ENCODE peak calls at places on chromosome 21, in six cellular contexts. W, N, J, G, X and E are unnamed samples.

GRCh38 chr21:44706026-44706705 is 5.2 kb downstream of the TSPEAR start:
- DNase-seq in W (no peak), N (no peak), J (no peak), G (no peak), X (no peak), E (no peak)

GRCh38 chr21:45280178-45280821 is 7.4 kb downstream of the POFUT2 start:
- DNase-seq in W (peak), N (no peak), J (no peak), G (no peak), X (no peak), E (no peak)

GRCh38 chr21:42112857-42113256 is 41.7 kb downstream of the UMODL1 start:
- DNase-seq in W (no peak), N (no peak), J (peak), G (no peak), X (no peak), E (no peak)

GRCh38 chr21:33238565-33239255 is 9.0 kb downstream of the IFNAR2 start:
- DNase-seq in W (no peak), N (no peak), J (no peak), G (no peak), X (no peak), E (peak)

GRCh38 chr21:16794944-16795343 is 717.9 kb upstream of the CXADR start:
- DNase-seq in W (no peak), N (no peak), J (peak), G (peak), X (no peak), E (no peak)

GRCh38 chr21:45538381-45539045 is 3.7 kb downstream of the SLC19A1 start:
- DNase-seq in W (peak), N (no peak), J (no peak), G (no peak), X (no peak), E (no peak)

GRCh38 chr21:45291613-45292398 is 4.1 kb upstream of the POFUT2 start:
- DNase-seq in W (no peak), N (no peak), J (no peak), G (no peak), X (no peak), E (no peak)

GRCh38 chr21:45423201-45423955 is 18.4 kb downstream of the COL18A1 start:
- DNase-seq in W (no peak), N (no peak), J (no peak), G (no peak), X (no peak), E (no peak)

GRCh38 chr21:41691205-41692203 is 75.3 kb downstream of the RIPK4 start:
- DNase-seq in W (no peak), N (no peak), J (no peak), G (no peak), X (no peak), E (no peak)

GRCh38 chr21:22679207-22679606 is 1681.0 kb downstream of the NCAM2 start:
- DNase-seq in W (no peak), N (no peak), J (no peak), G (no peak), X (no peak), E (no peak)

GRCh38 chr21:42833859-42834729 is 45.2 kb downstream of the WDR4 start:
- DNase-seq in W (peak), N (no peak), J (no peak), G (no peak), X (no peak), E (no peak)

GRCh38 chr21:37338671-37339526 is 27.7 kb upstream of the DYRK1A start:
- DNase-seq in W (no peak), N (no peak), J (peak), G (peak), X (no peak), E (no peak)

GRCh38 chr21:26946744-26947446 is 20.0 kb downstream of the ADAMTS5 start:
- DNase-seq in W (no peak), N (no peak), J (no peak), G (no peak), X (no peak), E (no peak)

GRCh38 chr21:30634906-30635305 is at the start of gene KRTAP20-2:
- DNase-seq in W (no peak), N (no peak), J (no peak), G (no peak), X (no peak), E (no peak)

GRCh38 chr21:44405948-44406872 is 49.1 kb upstream of the LRRC3 start:
- DNase-seq in W (no peak), N (no peak), J (peak), G (no peak), X (no peak), E (no peak)

GRCh38 chr21:43741425-43742096 is 22.6 kb downstream of the PDXK start:
- DNase-seq in W (no peak), N (no peak), J (no peak), G (no peak), X (no peak), E (no peak)

GRCh38 chr21:44300262-44300959 is 558 bp downstream of the PFKL start:
- DNase-seq in W (peak), N (no peak), J (peak), G (peak), X (peak), E (peak)

GRCh38 chr21:45894107-45894810 is 87.3 kb upstream of the COL6A1 start:
- DNase-seq in W (no peak), N (no peak), J (peak), G (no peak), X (no peak), E (no peak)

GRCh38 chr21:18155508-18156193 is 89.0 kb upstream of the CHODL start:
- DNase-seq in W (no peak), N (no peak), J (peak), G (no peak), X (no peak), E (no peak)

GRCh38 chr21:36035381-36035791 is 24.9 kb downstream of the SETD4 start:
- DNase-seq in W (no peak), N (no peak), J (no peak), G (no peak), X (no peak), E (no peak)

GRCh38 chr21:36120304-36120902 is 14.5 kb upstream of the CBR3 start:
- DNase-seq in W (no peak), N (no peak), J (no peak), G (no peak), X (no peak), E (no peak)

GRCh38 chr21:37654596-37654995 is 261.7 kb downstream of the KCNJ6 start:
- DNase-seq in W (no peak), N (no peak), J (no peak), G (no peak), X (no peak), E (no peak)

GRCh38 chr21:36792505-36792967 is 93.6 kb downstream of the SIM2 start:
- DNase-seq in W (no peak), N (no peak), J (no peak), G (peak), X (no peak), E (no peak)

GRCh38 chr21:42118901-42119300 is 47.8 kb downstream of the UMODL1 start:
- DNase-seq in W (no peak), N (no peak), J (no peak), G (no peak), X (no peak), E (peak)

GRCh38 chr21:37153935-37154350 is 80.9 kb downstream of the TTC3 start:
- DNase-seq in W (no peak), N (no peak), J (peak), G (no peak), X (no peak), E (no peak)

GRCh38 chr21:31713973-31714740 is 17.8 kb downstream of the SCAF4 start:
- DNase-seq in W (no peak), N (no peak), J (peak), G (no peak), X (no peak), E (no peak)

GRCh38 chr21:15735409-15735808 is 5.6 kb downstream of the USP25 start:
- DNase-seq in W (no peak), N (no peak), J (no peak), G (no peak), X (no peak), E (no peak)

GRCh38 chr21:24025101-24025500 is 1582.2 kb downstream of the MRPL39 start:
- DNase-seq in W (no peak), N (no peak), J (no peak), G (no peak), X (no peak), E (no peak)